ENCODE peak calls at places on chromosomes 2 and 18, in four cellular contexts. I is H1, J is K562, L is HepG2. S is an unnamed sample.
A peak's percentile ranks its signal among the peaks of the same experiment; 100 is the strongest.

GRCh38 chr18:62784966-62785413 is 69.6 kb downstream of the PHLPP1 start:
- DNase-seq in I (no peak), J (peak; percentile 14), L (no peak), S (no peak)

GRCh38 chr2:61471905-61472805 is 1.3 kb upstream of the USP34 start:
- DNase-seq in I (no peak), J (peak; percentile 53), L (peak; percentile 91), S (no peak)

GRCh38 chr2:132636346-132636745 is 33.7 kb downstream of the LYPD1 start:
- DNase-seq in I (no peak), J (no peak), L (no peak), S (no peak)

GRCh38 chr2:149562304-149562703 is 25.3 kb downstream of the MMADHC start:
- DNase-seq in I (no peak), J (no peak), L (peak; percentile 47), S (no peak)

GRCh38 chr2:54065411-54065810 is 50.0 kb upstream of the ACYP2 start:
- DNase-seq in I (no peak), J (no peak), L (no peak), S (no peak)

GRCh38 chr2:151056870-151057269 is 204.8 kb downstream of the RBM43 start:
- DNase-seq in I (no peak), J (no peak), L (no peak), S (no peak)

GRCh38 chr2:191352536-191352935 is 107.3 kb downstream of the MYO1B start:
- DNase-seq in I (no peak), J (no peak), L (no peak), S (no peak)

GRCh38 chr2:193581807-193582206 is 1387.1 kb upstream of the TMEFF2 start:
- DNase-seq in I (no peak), J (no peak), L (no peak), S (no peak)

GRCh38 chr2:37156071-37156856 is 516 bp downstream of the EIF2AK2 start:
- DNase-seq in I (no peak), J (peak; percentile 52), L (peak; percentile 42), S (no peak)

GRCh38 chr2:36404312-36404711 is 48.7 kb downstream of the CRIM1 start:
- DNase-seq in I (no peak), J (no peak), L (no peak), S (no peak)

GRCh38 chr18:48072428-48073204 is 142.2 kb upstream of the SMAD2 start:
- DNase-seq in I (no peak), J (no peak), L (no peak), S (no peak)

GRCh38 chr18:48066225-48066652 is 135.8 kb upstream of the SMAD2 start:
- DNase-seq in I (no peak), J (no peak), L (no peak), S (no peak)

GRCh38 chr18:48065601-48065995 is 135.1 kb upstream of the SMAD2 start:
- DNase-seq in I (no peak), J (no peak), L (no peak), S (no peak)

GRCh38 chr18:48064978-48065600 is 134.6 kb upstream of the SMAD2 start:
- DNase-seq in I (no peak), J (no peak), L (no peak), S (no peak)

GRCh38 chr18:48068916-48069445 is 138.5 kb upstream of the SMAD2 start:
- DNase-seq in I (no peak), J (no peak), L (no peak), S (no peak)
- TF ChIP-seq CBX5 in I (no peak), J (no peak), L (no peak), S (no peak)

DNA sequence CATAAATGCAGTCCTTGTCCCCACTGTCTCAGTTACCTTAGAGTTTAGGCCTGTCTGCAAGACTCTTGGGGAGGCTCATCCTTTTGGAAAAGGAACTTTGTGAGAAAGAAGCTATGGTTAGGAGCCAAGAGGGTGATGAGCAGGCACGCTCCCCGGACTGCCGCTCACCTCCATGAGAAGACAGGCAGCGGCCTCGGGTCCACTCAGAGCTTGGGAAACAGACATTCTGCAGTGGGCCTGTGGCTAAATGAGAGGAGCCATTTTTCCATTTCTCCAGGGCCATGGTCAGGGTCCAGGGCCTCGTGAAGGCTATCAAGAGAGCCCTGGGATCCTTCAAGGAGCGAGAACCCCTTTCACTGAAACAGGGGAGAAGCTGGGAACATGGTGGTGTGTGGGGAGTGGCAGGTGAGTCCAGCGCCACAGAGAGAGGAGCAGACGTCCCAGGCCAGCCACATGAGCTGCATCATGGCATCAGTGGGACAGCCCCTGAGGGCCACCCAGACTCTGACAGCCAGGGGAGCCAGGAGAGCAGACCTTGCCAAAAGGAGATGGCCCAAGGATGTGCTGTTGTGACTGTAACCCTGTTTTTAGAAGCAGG is 4.0 kb upstream of the TEX51 start:
- DNase-seq in I (no peak), J (no peak), L (no peak), S (no peak)
- TF ChIP-seq SIN3A in I (no peak), J (no peak), L (no peak), S (no peak)

GRCh38 chr2:217695033-217695520 is 307.7 kb downstream of the TNS1 start:
- DNase-seq in I (no peak), J (no peak), L (no peak), S (no peak)
- TF ChIP-seq MAX in I (no peak), J (no peak), L (no peak), S (no peak)

DNA sequence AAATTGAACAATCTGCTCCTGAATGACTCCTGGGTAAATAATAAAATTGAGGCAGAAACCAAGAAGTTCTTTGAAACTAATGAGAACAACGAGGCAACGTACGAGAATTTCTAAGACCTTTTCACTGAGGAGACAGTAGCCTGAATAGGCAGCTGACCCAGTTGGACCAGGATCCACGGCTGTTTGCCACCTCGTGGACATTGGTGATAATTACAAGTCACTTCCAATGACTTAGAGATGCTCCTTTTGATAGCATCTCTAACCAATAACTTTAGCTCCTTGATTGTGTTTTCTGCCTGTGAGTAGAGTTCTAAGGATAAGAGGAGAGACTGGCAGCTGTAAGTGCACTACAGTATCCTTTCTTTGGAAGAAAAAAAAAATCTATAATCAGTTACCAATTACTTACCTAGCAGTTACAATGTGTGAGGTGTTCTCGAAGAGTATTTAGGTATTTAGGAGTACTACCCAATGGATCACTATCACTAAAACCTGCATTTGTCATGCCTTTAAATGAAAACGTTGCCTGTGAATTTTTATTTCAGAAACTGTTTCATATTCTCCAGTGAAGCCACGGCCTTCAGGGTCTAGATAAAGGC is 31.3 kb upstream of the CNTNAP5 start:
- DNase-seq in I (peak; percentile 39), J (peak; percentile 27), L (peak; percentile 20), S (no peak)
- TF ChIP-seq CBX5 in I (no peak), J (no peak), L (no peak), S (no peak)

GRCh38 chr2:187769437-187769836 is 215.2 kb upstream of the TFPI start:
- DNase-seq in I (no peak), J (no peak), L (no peak), S (no peak)
- TF ChIP-seq SIN3A in I (no peak), J (no peak), L (no peak), S (no peak)

DNA sequence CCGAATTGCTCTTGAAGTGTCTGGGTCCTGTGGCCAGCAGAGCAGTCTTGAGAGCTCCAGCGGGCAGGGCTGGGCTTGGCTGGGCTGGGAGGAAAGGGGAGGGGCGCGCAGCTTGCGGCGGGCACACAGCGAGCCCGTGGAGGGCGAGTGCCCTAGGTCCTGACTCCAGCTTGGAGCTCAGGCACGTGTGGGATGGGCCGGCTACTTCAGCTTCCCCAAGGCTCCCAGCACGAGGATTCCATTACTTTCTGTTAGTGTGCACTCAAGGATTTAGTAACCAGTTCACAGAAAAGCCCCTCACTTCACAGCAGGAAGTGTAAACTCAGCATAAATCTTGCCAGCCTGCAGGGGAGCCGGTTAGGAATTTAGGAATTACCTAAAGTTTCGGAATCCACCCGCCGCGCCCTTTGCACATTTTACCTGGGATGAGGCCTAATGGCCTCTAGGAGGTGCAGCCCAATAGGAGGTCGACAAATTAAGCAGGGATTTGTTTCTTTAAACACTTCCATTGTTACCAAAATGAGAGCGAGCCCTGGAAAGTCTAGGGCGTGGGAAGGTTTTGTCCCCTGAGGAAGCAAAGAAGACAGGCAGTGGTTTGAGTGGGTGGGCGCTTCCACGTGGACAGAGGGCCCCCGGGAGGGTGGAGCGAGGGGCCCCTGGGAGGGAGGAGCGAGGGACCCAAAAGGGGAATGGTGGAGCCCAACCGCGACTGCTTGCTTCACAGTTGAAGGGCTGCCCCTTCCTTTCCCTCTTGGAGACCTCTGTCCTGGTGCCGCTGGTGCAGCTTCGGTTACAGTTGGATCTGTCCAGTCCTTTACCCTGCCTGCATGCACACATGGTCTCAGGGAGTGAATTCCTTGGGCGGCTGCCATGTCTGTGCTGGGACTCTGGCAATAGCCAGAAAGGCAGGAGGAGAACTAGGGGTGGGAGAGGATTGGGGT is 93.3 kb downstream of the CTAGE1 start:
- DNase-seq in I (no peak), J (peak; percentile 10), L (no peak), S (no peak)
- TF ChIP-seq MAX in I (peak; percentile 82), J (no peak), L (no peak), S (no peak)